ENCODE peak calls at places on chromosomes 3 and 15, in eight cellular contexts. F is HepG2, U is IMR-90, G is heart left ventricle, I is HCT116, S is GM12878, Q is K562, E is A549. C is an unnamed sample. For H3K9me3, the result is how much of the 10 kb centered on the place peaks cover.

GRCh38 chr15:64755427-64755823 is 20.0 kb downstream of the RBPMS2 start:
- ATAC-seq in F (no peak), U (no peak), G (peak), I (no peak), S (peak), Q (no peak), E (no peak), C (no peak)

GRCh38 chr3:4524423-4524769 is 31.2 kb downstream of the ITPR1 start:
- ATAC-seq in F (no peak), U (peak), G (peak), I (no peak), S (no peak), Q (peak), E (no peak), C (peak)

GRCh38 chr3:119657887-119658702 is 2.3 kb downstream of the POPDC2 start:
- ATAC-seq in F (no peak), U (no peak), G (no peak), I (no peak), S (peak), Q (peak), E (no peak), C (no peak)

GRCh38 chr15:76346666-76347506 is 10.3 kb downstream of the ISL2 start:
- ATAC-seq in F (peak), U (peak), G (no peak), I (peak), S (peak), Q (no peak), E (no peak), C (peak)

GRCh38 chr3:142914286-142914811 is 25.5 kb upstream of the PCOLCE2 start:
- ATAC-seq in F (no peak), U (no peak), G (no peak), I (no peak), S (no peak), Q (peak), E (no peak), C (no peak)

GRCh38 chr3:72158639-72159005 is 373.7 kb upstream of the PROK2 start:
- ATAC-seq in F (no peak), U (no peak), G (no peak), I (no peak), S (no peak), Q (no peak), E (no peak), C (no peak)

GRCh38 chr3:47276558-47276957 is 6.0 kb downstream of the KIF9 start:
- ATAC-seq in F (no peak), U (no peak), G (no peak), I (no peak), S (no peak), Q (no peak), E (no peak), C (no peak)

GRCh38 chr3:50259432-50260026 is 9.4 kb upstream of the SEMA3B start:
- ATAC-seq in F (peak), U (no peak), G (no peak), I (peak), S (peak), Q (peak), E (peak), C (no peak)

GRCh38 chr3:195697582-195698324 is 23.0 kb upstream of the MUC20 start:
- ATAC-seq in F (no peak), U (peak), G (peak), I (peak), S (no peak), Q (peak), E (peak), C (peak)

GRCh38 chr3:23880703-23881339 is 36.0 kb downstream of the NKIRAS1 start:
- ATAC-seq in F (no peak), U (no peak), G (no peak), I (no peak), S (no peak), Q (peak), E (no peak), C (no peak)

GRCh38 chr3:143142354-143142753 is 22.8 kb downstream of the CHST2 start:
- ATAC-seq in F (no peak), U (no peak), G (no peak), I (no peak), S (no peak), Q (no peak), E (no peak), C (no peak)

GRCh38 chr3:188797045-188797444 is 374.7 kb upstream of the TPRG1 start:
- ATAC-seq in F (no peak), U (no peak), G (no peak), I (no peak), S (no peak), Q (no peak), E (no peak), C (no peak)

GRCh38 chr3:66075281-66075680 is 36.6 kb upstream of the MAGI1 start:
- ATAC-seq in F (no peak), U (peak), G (no peak), I (no peak), S (no peak), Q (no peak), E (no peak), C (no peak)

GRCh38 chr3:34189133-34189532 is 390.7 kb downstream of the PDCD6IP start:
- ATAC-seq in F (no peak), U (no peak), G (no peak), I (no peak), S (no peak), Q (no peak), E (no peak), C (no peak)

GRCh38 chr15:101295607-101296225 is 668 bp upstream of the SNRPA1 start:
- ATAC-seq in F (peak), U (peak), G (no peak), I (no peak), S (no peak), Q (peak), E (no peak), C (no peak)

GRCh38 chr3:37445163-37445562 is 270.8 kb upstream of the LRRFIP2 start:
- ATAC-seq in F (no peak), U (no peak), G (no peak), I (no peak), S (no peak), Q (no peak), E (no peak), C (no peak)

GRCh38 chr3:192408721-192409151 is 318.6 kb downstream of the FGF12 start:
- ATAC-seq in F (no peak), U (no peak), G (peak), I (no peak), S (no peak), Q (no peak), E (peak), C (no peak)

GRCh38 chr3:89360155-89360554 is 252.7 kb downstream of the EPHA3 start:
- ATAC-seq in F (no peak), U (peak), G (no peak), I (no peak), S (no peak), Q (no peak), E (no peak), C (no peak)

GRCh38 chr3:136141891-136142290 is 54.2 kb downstream of the MSL2 start:
- ATAC-seq in F (peak), U (no peak), G (no peak), I (peak), S (no peak), Q (no peak), E (no peak), C (no peak)

GRCh38 chr3:50390523-50391177 is 31.3 kb upstream of the TMEM115 start:
- ATAC-seq in F (peak), U (no peak), G (peak), I (no peak), S (no peak), Q (peak), E (no peak), C (peak)

GRCh38 chr15:69271217-69271616 is 27.5 kb upstream of the PAQR5 start:
- ATAC-seq in F (no peak), U (no peak), G (no peak), I (no peak), S (no peak), Q (no peak), E (no peak), C (no peak)

GRCh38 chr15:40388941-40389823 is 6.7 kb downstream of the KNSTRN start:
- ATAC-seq in F (peak), U (no peak), G (peak), I (no peak), S (no peak), Q (no peak), E (no peak), C (peak)

GRCh38 chr3:124397088-124397487 is 333.2 kb upstream of the UMPS start:
- ATAC-seq in F (no peak), U (no peak), G (no peak), I (no peak), S (no peak), Q (no peak), E (no peak), C (no peak)

GRCh38 chr3:197758512-197758911 is 8.8 kb downstream of the FYTTD1 start:
- ATAC-seq in F (no peak), U (no peak), G (peak), I (no peak), S (no peak), Q (no peak), E (no peak), C (no peak)

GRCh38 chr3:196232154-196232881 is 16.0 kb downstream of the SLC51A start:
- ATAC-seq in F (no peak), U (no peak), G (no peak), I (no peak), S (peak), Q (no peak), E (no peak), C (no peak)

GRCh38 chr15:93019091-93019490 is 69.9 kb downstream of the RGMA start:
- ATAC-seq in F (no peak), U (no peak), G (no peak), I (no peak), S (no peak), Q (no peak), E (no peak), C (no peak)

GRCh38 chr3:83011471-83011870 is 1250.0 kb upstream of the GBE1 start:
- ATAC-seq in F (no peak), U (no peak), G (no peak), I (no peak), S (peak), Q (no peak), E (no peak), C (no peak)

GRCh38 chr3:98612587-98612986 is 19.2 kb upstream of the CPOX start:
- ATAC-seq in F (peak), U (no peak), G (no peak), I (peak), S (peak), Q (peak), E (peak), C (no peak)

GRCh38 chr15:64146041-64146440 is 5.5 kb upstream of the SNX22 start:
- ATAC-seq in F (no peak), U (no peak), G (peak), I (no peak), S (no peak), Q (no peak), E (no peak), C (no peak)

DNA sequence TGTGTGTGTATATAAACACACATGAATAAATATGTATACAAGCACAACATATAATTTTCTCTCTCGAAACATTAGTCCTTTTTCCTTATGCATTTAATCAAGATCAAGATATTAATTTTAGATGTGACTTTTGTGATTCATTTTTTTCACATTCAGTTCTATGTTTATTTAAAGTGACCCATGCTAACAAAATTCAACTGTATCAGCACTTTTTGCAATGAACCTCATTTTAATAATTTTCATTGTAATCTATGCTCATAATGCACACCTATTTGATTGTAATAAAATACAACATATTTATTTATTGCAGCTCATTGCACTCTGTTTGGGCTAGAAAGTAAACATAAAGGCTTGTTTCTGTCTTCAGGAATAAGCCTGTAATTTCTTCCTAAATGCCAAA is 586.3 kb downstream of the ROBO2 start:
- ATAC-seq in F (no peak), U (no peak), G (no peak), I (no peak), S (no peak), Q (no peak), E (no peak), C (no peak)
- TF ChIP-seq POLR2A in F (no peak), U (no peak), G (no peak), I (no peak), S (no peak), Q (no peak), E (no peak), C (no peak)

GRCh38 chr3:178982138-178982537 is 89.5 kb downstream of the ZMAT3 start:
- ATAC-seq in F (no peak), U (no peak), G (no peak), I (no peak), S (peak), Q (peak), E (no peak), C (no peak)

GRCh38 chr3:178986456-178986855 is 85.2 kb downstream of the ZMAT3 start:
- ATAC-seq in F (no peak), U (no peak), G (no peak), I (no peak), S (no peak), Q (no peak), E (no peak), C (no peak)

GRCh38 chr3:178990293-178990692 is 81.3 kb downstream of the ZMAT3 start:
- ATAC-seq in F (no peak), U (no peak), G (no peak), I (no peak), S (no peak), Q (no peak), E (no peak), C (no peak)

GRCh38 chr3:178989821-178990220 is 81.8 kb downstream of the ZMAT3 start:
- ATAC-seq in F (no peak), U (no peak), G (no peak), I (no peak), S (no peak), Q (no peak), E (no peak), C (no peak)

DNA sequence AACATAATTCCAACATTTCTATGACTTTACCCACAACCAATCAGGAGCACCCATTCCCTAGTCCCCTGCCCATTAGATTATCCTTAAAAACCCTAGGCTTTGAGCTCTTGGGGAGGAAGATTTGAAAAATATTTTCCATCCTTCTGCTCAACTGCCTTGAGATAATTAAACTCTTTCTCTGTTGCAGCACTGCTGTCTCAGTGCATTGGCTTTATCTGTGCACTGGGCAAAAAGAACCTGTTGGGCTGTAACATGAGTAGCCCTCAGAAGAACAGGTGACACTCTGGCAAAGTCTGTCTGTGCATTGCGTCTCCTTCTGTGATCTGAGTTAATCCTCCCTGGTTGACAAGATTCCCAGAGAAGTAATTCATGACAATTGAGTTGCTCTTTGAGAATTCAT is 83.9 kb downstream of the ZMAT3 start:
- ATAC-seq in F (no peak), U (no peak), G (no peak), I (no peak), S (no peak), Q (no peak), E (no peak), C (no peak)
- H3K9me3 ChIP-seq in F (under half), U (under half), G (half or more), I (under half), S (under half), Q (under half), E (under half), C (under half)

GRCh38 chr15:89575146-89575655 is at the start of gene TICRR:
- ATAC-seq in F (peak), U (peak), G (peak), I (peak), S (peak), Q (peak), E (peak), C (peak)
- TF ChIP-seq POLR2A in F (peak), U (no peak), G (no peak), I (peak), S (peak), Q (peak), E (peak), C (no peak)

GRCh38 chr15:56232058-56232457 is 11.6 kb downstream of the RFX7 start:
- ATAC-seq in F (no peak), U (no peak), G (no peak), I (no peak), S (no peak), Q (no peak), E (no peak), C (no peak)
- H3K9me3 ChIP-seq in F (under half), U (under half), G (half or more), I (under half), S (half or more), Q (under half), E (half or more), C (under half)

DNA sequence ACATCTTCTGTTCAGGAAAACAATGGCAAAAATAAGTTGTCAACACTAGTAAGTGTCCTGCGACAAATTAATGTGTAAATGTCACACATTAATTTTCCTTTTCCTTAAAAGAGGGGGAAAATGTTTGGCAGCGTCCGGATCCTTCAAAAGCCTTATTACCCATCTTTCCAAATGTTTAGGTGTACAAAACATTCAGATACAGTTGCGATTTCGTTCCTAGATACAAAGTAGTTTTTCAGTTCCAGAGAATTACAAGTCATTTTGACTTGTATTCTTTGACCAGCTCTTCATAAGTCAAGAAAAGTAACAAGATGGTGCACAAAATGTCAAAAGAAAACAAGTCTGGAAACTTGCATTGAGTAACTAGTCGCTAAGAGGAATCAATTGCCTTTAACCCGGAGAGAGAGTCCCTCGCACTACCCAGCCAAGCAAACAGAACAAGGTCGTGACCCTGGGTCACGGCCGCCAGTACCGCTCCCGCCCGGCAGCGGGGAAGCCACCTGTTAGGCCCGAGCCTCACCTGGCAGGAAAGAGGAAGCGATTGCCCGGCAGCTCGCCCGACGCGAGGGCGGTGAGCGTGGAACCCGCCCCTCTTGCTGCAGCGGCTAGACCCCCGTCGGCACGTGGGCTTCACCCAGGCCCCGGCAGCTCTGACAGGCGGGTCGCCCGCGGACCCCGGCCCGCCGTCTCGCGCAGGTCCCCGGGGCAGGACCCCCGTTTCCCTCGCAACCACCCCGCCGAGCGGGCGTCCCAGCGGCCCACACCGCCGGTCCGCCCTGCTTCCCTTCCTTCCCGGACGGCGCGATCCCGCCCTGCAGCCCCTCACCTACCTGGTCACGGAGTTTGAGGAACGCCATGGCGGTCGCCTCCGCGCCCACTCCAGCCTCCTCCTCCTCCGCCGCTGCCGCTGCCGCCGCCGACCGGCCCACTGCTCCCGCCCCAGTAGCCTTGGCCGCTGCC is 61.0 kb upstream of the ANKRD28 start:
- ATAC-seq in F (peak), U (no peak), G (peak), I (peak), S (peak), Q (peak), E (peak), C (no peak)
- TF ChIP-seq POLR2A in F (peak), U (no peak), G (no peak), I (no peak), S (peak), Q (no peak), E (no peak), C (no peak)

DNA sequence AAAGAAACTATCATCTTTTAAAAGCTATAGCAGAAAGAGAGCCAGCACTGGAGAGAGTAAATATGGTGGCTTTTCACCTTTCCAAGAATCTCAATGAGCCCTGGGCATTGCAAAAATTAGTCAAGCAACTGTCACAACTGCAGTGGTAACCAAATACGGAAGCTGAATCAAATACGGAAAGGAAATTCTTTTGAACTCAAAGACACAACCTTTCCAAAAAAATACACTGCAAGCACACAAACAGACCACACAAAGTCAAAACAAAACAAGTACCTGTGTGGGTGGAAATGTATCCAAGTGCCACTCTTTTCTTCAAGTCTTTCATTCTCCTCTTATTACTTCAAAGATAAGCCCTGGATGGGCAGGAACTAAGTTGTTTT is 17.6 kb downstream of the VGLL4 start:
- ATAC-seq in F (peak), U (no peak), G (no peak), I (no peak), S (peak), Q (no peak), E (no peak), C (no peak)
- H3K9me3 ChIP-seq in F (under half), U (under half), G (under half), I (under half), S (under half), Q (under half), E (under half), C (under half)

GRCh38 chr3:149340310-149340933 is 7.0 kb upstream of the TM4SF18 start:
- ATAC-seq in F (peak), U (peak), G (peak), I (peak), S (no peak), Q (no peak), E (peak), C (peak)
- TF ChIP-seq POLR2A in F (no peak), U (no peak), G (no peak), I (no peak), S (no peak), Q (no peak), E (no peak), C (no peak)